ENCODE peak calls at places on chromosomes 3 and 15, in nine cellular contexts. X is globus pallidus; M is naive thymus-derived CD8-positive, alpha-beta T cell; B is endothelial cell of umbilical vein; O is NCI-H446; V is tibial artery; L is activated T-cell treated with anti-CD3 and anti-CD28 coated beads, Interleukin-2, amount 50 U/mL, for 24 hours; T is HCT116; J is esophagus squamous epithelium. E is an unnamed sample.

GRCh38 chr3:40847571-40847992 is 322.8 kb downstream of the ZNF621 start:
- DNase-seq in X (no peak), M (no peak), B (peak; percentile 73), O (no peak), V (no peak), L (no peak), T (no peak), J (no peak), E (no peak)

GRCh38 chr3:62210016-62210415 is 163.3 kb downstream of the FEZF2 start:
- DNase-seq in X (no peak), M (no peak), B (no peak), O (no peak), V (no peak), L (no peak), T (no peak), J (no peak), E (no peak)

GRCh38 chr3:53026423-53027162 is 19.3 kb downstream of the SFMBT1 start:
- DNase-seq in X (no peak), M (no peak), B (no peak), O (no peak), V (no peak), L (no peak), T (no peak), J (no peak), E (no peak)

GRCh38 chr3:22210693-22211092 is 459.7 kb upstream of the ZNF385D start:
- DNase-seq in X (no peak), M (no peak), B (no peak), O (no peak), V (no peak), L (no peak), T (no peak), J (no peak), E (no peak)

GRCh38 chr15:92846716-92847115 is 53.4 kb upstream of the CHD2 start:
- DNase-seq in X (no peak), M (no peak), B (no peak), O (no peak), V (no peak), L (no peak), T (no peak), J (no peak), E (no peak)

GRCh38 chr3:66498718-66499611 is 1.9 kb downstream of the LRIG1 start:
- DNase-seq in X (no peak), M (no peak), B (peak; percentile 53), O (no peak), V (peak; percentile 51), L (no peak), T (no peak), J (no peak), E (no peak)

GRCh38 chr3:58584690-58585004 is 7.5 kb upstream of the FAM107A start:
- DNase-seq in X (no peak), M (no peak), B (no peak), O (no peak), V (no peak), L (no peak), T (no peak), J (no peak), E (no peak)

GRCh38 chr3:165746874-165747273 is 90.3 kb downstream of the BCHE start:
- DNase-seq in X (no peak), M (no peak), B (no peak), O (no peak), V (no peak), L (no peak), T (no peak), J (no peak), E (no peak)

GRCh38 chr3:76651784-76652183 is 388.1 kb upstream of the ROBO2 start:
- DNase-seq in X (no peak), M (no peak), B (no peak), O (no peak), V (no peak), L (no peak), T (no peak), J (no peak), E (no peak)

GRCh38 chr3:126197854-126198584 is 17.6 kb upstream of the ALDH1L1 start:
- DNase-seq in X (peak; percentile 50), M (no peak), B (peak; percentile 66), O (peak; percentile 7), V (peak; percentile 85), L (peak; percentile 58), T (peak; percentile 67), J (no peak), E (peak; percentile 65)